ENCODE peak calls at places on chromosome 6, in six cellular contexts. T, V, A, W, D and Z are unnamed samples.

GRCh38 chr6:30770164-30770563 is 25.8 kb upstream of the IER3 start:
- DNase-seq in T (no peak), V (no peak), A (no peak), W (no peak), D (no peak), Z (no peak)

GRCh38 chr6:149107520-149107919 is 210.0 kb upstream of the TAB2 start:
- DNase-seq in T (no peak), V (no peak), A (no peak), W (no peak), D (no peak), Z (no peak)

GRCh38 chr6:154888426-154888825 is 106.7 kb upstream of the TIAM2 start:
- DNase-seq in T (no peak), V (no peak), A (no peak), W (no peak), D (no peak), Z (no peak)

GRCh38 chr6:2914318-2914660 is 11.2 kb upstream of the SERPINB9 start:
- DNase-seq in T (peak), V (no peak), A (no peak), W (no peak), D (no peak), Z (no peak)

GRCh38 chr6:13292774-13293173 is 35.6 kb downstream of the TBC1D7 start:
- DNase-seq in T (no peak), V (no peak), A (no peak), W (no peak), D (no peak), Z (no peak)

GRCh38 chr6:116221067-116221466 is 32.8 kb downstream of the TSPYL4 start:
- DNase-seq in T (no peak), V (no peak), A (peak), W (no peak), D (no peak), Z (no peak)

GRCh38 chr6:155248021-155249001 is 15.5 kb upstream of the CLDN20 start:
- DNase-seq in T (no peak), V (peak), A (peak), W (peak), D (no peak), Z (no peak)

GRCh38 chr6:142764306-142764705 is 180.7 kb downstream of the HIVEP2 start:
- DNase-seq in T (no peak), V (no peak), A (peak), W (no peak), D (no peak), Z (no peak)

GRCh38 chr6:33694977-33695376 is 16.5 kb downstream of the UQCC2 start:
- DNase-seq in T (no peak), V (no peak), A (no peak), W (no peak), D (no peak), Z (no peak)